ENCODE peak calls at places on chromosomes 3 and 15, in eight cellular contexts. N is left cardiac atrium, Y is IMR-90, Z is spleen, X is globus pallidus, C is AG09309, O is islet precursor cell, F is amygdala. A is an unnamed sample.

GRCh38 chr15:36831915-36832310 is 252.5 kb downstream of the CDIN1 start:
- DNase-seq in Z (no peak), Y (no peak), O (no peak), C (no peak), F (no peak), N (no peak), X (no peak), A (no peak)

GRCh38 chr3:12138044-12138443 is 20.7 kb downstream of the TIMP4 start:
- DNase-seq in X (no peak), N (peak; percentile 26), O (peak; percentile 61), Z (no peak), C (no peak), F (no peak), Y (peak; percentile 24), A (no peak)

GRCh38 chr3:47850062-47850802 is 47.3 kb downstream of the DHX30 start:
- DNase-seq in N (no peak), Y (peak; percentile 49), Z (peak; percentile 28), C (no peak), X (no peak), O (no peak), F (no peak), A (no peak)

GRCh38 chr15:66995257-66995656 is 70.1 kb upstream of the SMAD3 start:
- DNase-seq in C (peak; percentile 34), Z (no peak), N (no peak), Y (peak; percentile 86), F (no peak), O (no peak), X (no peak), A (no peak)

GRCh38 chr3:195551381-195551978 is 8.4 kb upstream of the PPP1R2 start:
- DNase-seq in Y (no peak), F (no peak), N (peak; percentile 44), X (no peak), C (no peak), O (no peak), Z (peak; percentile 75), A (no peak)

GRCh38 chr3:141477224-141477623 is 9.6 kb upstream of the RASA2 start:
- DNase-seq in N (no peak), O (peak; percentile 86), Y (peak; percentile 94), Z (no peak), X (no peak), F (no peak), C (peak; percentile 41), A (no peak)

GRCh38 chr15:98401029-98401428 is 247.3 kb upstream of the IGF1R start:
- DNase-seq in Z (no peak), N (peak; percentile 43), O (peak; percentile 4), X (no peak), C (no peak), F (no peak), Y (no peak), A (peak; percentile 55)

GRCh38 chr3:112333386-112334334 is 704 bp downstream of the CD200 start:
- DNase-seq in C (no peak), N (peak; percentile 30), O (peak; percentile 60), F (peak; percentile 43), Z (peak; percentile 76), X (peak; percentile 81), Y (no peak), A (no peak)

GRCh38 chr3:45515999-45516804 is 78.3 kb upstream of the LIMD1 start:
- DNase-seq in O (no peak), Y (no peak), X (no peak), F (no peak), Z (no peak), N (no peak), C (no peak), A (no peak)

GRCh38 chr3:39637807-39638206 is 170.3 kb downstream of the MOBP start:
- DNase-seq in C (no peak), Z (no peak), N (no peak), Y (peak; percentile 48), X (no peak), F (no peak), O (no peak), A (no peak)

GRCh38 chr3:123026551-123027291 is 842 bp downstream of the SEMA5B start:
- DNase-seq in N (peak; percentile 42), F (no peak), C (no peak), Y (no peak), O (peak; percentile 70), X (no peak), Z (peak; percentile 80), A (peak; percentile 30)

GRCh38 chr3:141415959-141416358 is 47.7 kb downstream of the ZBTB38 start:
- DNase-seq in Y (no peak), F (no peak), C (no peak), Z (no peak), O (peak; percentile 0), N (no peak), X (no peak), A (no peak)

GRCh38 chr15:75639191-75639708 is 774 bp downstream of the IMP3 start:
- DNase-seq in F (no peak), Z (no peak), O (no peak), X (no peak), Y (no peak), C (no peak), N (no peak), A (no peak)

GRCh38 chr3:40109641-40110490 is 199.6 kb upstream of the EIF1B start:
- DNase-seq in C (no peak), Y (no peak), O (peak; percentile 72), F (no peak), Z (no peak), N (no peak), X (no peak), A (no peak)

GRCh38 chr3:71585891-71586809 is 2.6 kb upstream of the FOXP1 start:
- DNase-seq in N (no peak), O (no peak), F (no peak), Z (no peak), C (no peak), X (peak; percentile 64), Y (peak; percentile 66), A (no peak)

GRCh38 chr15:68609618-68610017 is 30.8 kb downstream of the CORO2B start:
- DNase-seq in C (no peak), F (no peak), Z (no peak), Y (no peak), N (peak; percentile 86), O (no peak), X (no peak), A (peak; percentile 88)

GRCh38 chr3:133506215-133506901 is 67.1 kb upstream of the CDV3 start:
- DNase-seq in X (peak; percentile 61), O (no peak), Z (no peak), Y (no peak), F (no peak), N (no peak), C (no peak), A (no peak)

GRCh38 chr15:48962662-48963523 is 826 bp downstream of the SHC4 start:
- DNase-seq in N (peak; percentile 37), C (no peak), Z (no peak), Y (peak; percentile 61), O (peak; percentile 65), F (no peak), X (peak; percentile 22), A (peak; percentile 52)

GRCh38 chr15:32803631-32804030 is 85.8 kb downstream of the GREM1 start:
- DNase-seq in C (no peak), X (no peak), N (no peak), F (no peak), O (no peak), Y (peak; percentile 56), Z (no peak), A (no peak)

GRCh38 chr3:64382171-64382570 is 156.9 kb upstream of the PRICKLE2 start:
- DNase-seq in C (no peak), X (no peak), O (no peak), F (no peak), Y (peak; percentile 64), Z (no peak), N (no peak), A (no peak)

GRCh38 chr3:43190682-43191081 is 84.8 kb upstream of the POMGNT2 start:
- DNase-seq in O (no peak), C (peak; percentile 98), Z (no peak), Y (peak; percentile 91), F (no peak), X (no peak), N (no peak), A (no peak)

GRCh38 chr15:34109775-34110663 is 8.1 kb downstream of the PGBD4 start:
- DNase-seq in Y (peak; percentile 60), C (peak; percentile 3), F (no peak), Z (no peak), O (no peak), N (no peak), X (peak; percentile 11), A (no peak)

GRCh38 chr3:78035020-78035660 is 995.2 kb downstream of the ROBO2 start:
- DNase-seq in F (no peak), C (no peak), O (no peak), N (no peak), X (no peak), Z (no peak), Y (no peak), A (no peak)

GRCh38 chr3:107848516-107848915 is 242.3 kb downstream of the CD47 start:
- DNase-seq in N (no peak), Y (no peak), X (no peak), F (no peak), C (no peak), O (no peak), Z (no peak), A (no peak)

GRCh38 chr3:136787226-136787793 is 31.6 kb upstream of the SLC35G2 start:
- DNase-seq in C (no peak), O (no peak), N (no peak), Z (no peak), Y (peak; percentile 45), F (no peak), X (peak; percentile 15), A (no peak)

GRCh38 chr3:21170964-21171363 is 580.0 kb downstream of the ZNF385D start:
- DNase-seq in N (no peak), F (no peak), O (no peak), Z (no peak), X (no peak), C (no peak), Y (no peak), A (no peak)

GRCh38 chr15:58361291-58361759 is 70.5 kb upstream of the LIPC start:
- DNase-seq in X (peak; percentile 9), C (peak; percentile 95), Y (peak; percentile 99), Z (no peak), N (no peak), O (no peak), F (no peak), A (no peak)

GRCh38 chr3:107216711-107217110 is 160.5 kb upstream of the CCDC54 start:
- DNase-seq in X (no peak), C (peak; percentile 97), N (peak; percentile 44), F (no peak), Y (peak; percentile 91), Z (no peak), O (peak; percentile 83), A (no peak)

GRCh38 chr15:58014040-58014439 is 51.5 kb downstream of the ALDH1A2 start:
- DNase-seq in N (no peak), C (no peak), X (no peak), F (no peak), Z (no peak), O (no peak), Y (no peak), A (no peak)